ENCODE peak calls at places on chromosomes 12 and 14, in seven cellular contexts. V, H, Y, F, W, D and C are unnamed samples.
A peak's percentile ranks its signal among the peaks of the same experiment; 100 is the strongest.

GRCh38 chr12:131028587-131029338 is 75.1 kb downstream of the ADGRD1 start:
- DNase-seq in V (no peak), H (no peak), Y (no peak), F (no peak), W (no peak), D (no peak), C (no peak)

GRCh38 chr12:49599961-49600360 is 5.5 kb downstream of the FAM186B start:
- DNase-seq in V (no peak), H (no peak), Y (no peak), F (no peak), W (no peak), D (no peak), C (no peak)

GRCh38 chr14:99733551-99734405 is 49.7 kb downstream of the CYP46A1 start:
- DNase-seq in V (peak; percentile 47), H (no peak), Y (no peak), F (no peak), W (no peak), D (no peak), C (no peak)

GRCh38 chr14:61475316-61475715 is 153.9 kb downstream of the PRKCH start:
- DNase-seq in V (no peak), H (no peak), Y (peak; percentile 86), F (no peak), W (peak; percentile 64), D (peak; percentile 82), C (peak; percentile 92)

GRCh38 chr12:49909328-49909727 is 5.6 kb upstream of the FAIM2 start:
- DNase-seq in V (no peak), H (no peak), Y (no peak), F (no peak), W (no peak), D (no peak), C (no peak)

GRCh38 chr12:108307006-108307405 is 32.1 kb downstream of the CMKLR1 start:
- DNase-seq in V (peak; percentile 20), H (no peak), Y (no peak), F (peak; percentile 60), W (peak; percentile 77), D (peak; percentile 60), C (peak; percentile 93)

GRCh38 chr14:90062852-90063539 is 1.2 kb downstream of the KCNK13 start:
- DNase-seq in V (no peak), H (no peak), Y (no peak), F (no peak), W (no peak), D (no peak), C (no peak)

GRCh38 chr12:89760783-89761182 is 52.1 kb upstream of the ATP2B1 start:
- DNase-seq in V (no peak), H (no peak), Y (no peak), F (no peak), W (no peak), D (no peak), C (no peak)

GRCh38 chr14:68703093-68703492 is 89.8 kb downstream of the ZFP36L1 start:
- DNase-seq in V (no peak), H (no peak), Y (no peak), F (no peak), W (peak; percentile 15), D (peak; percentile 87), C (peak; percentile 62)

GRCh38 chr12:121949643-121950397 is 31.4 kb downstream of the CFAP251 start:
- DNase-seq in V (no peak), H (no peak), Y (no peak), F (peak; percentile 42), W (peak; percentile 6), D (peak; percentile 98), C (peak; percentile 72)

GRCh38 chr12:49225551-49226166 is 36.8 kb upstream of the TUBA1A start:
- DNase-seq in V (no peak), H (no peak), Y (no peak), F (no peak), W (no peak), D (peak; percentile 66), C (no peak)

GRCh38 chr12:65998536-65999530 is 131.7 kb downstream of the LLPH start:
- DNase-seq in V (no peak), H (no peak), Y (no peak), F (no peak), W (no peak), D (peak; percentile 56), C (no peak)

GRCh38 chr14:68470361-68470760 is 322.5 kb downstream of the ZFP36L1 start:
- DNase-seq in V (no peak), H (no peak), Y (no peak), F (no peak), W (no peak), D (peak; percentile 60), C (peak; percentile 42)

GRCh38 chr14:31949709-31950108 is 127.4 kb upstream of the ARHGAP5 start:
- DNase-seq in V (no peak), H (no peak), Y (no peak), F (no peak), W (no peak), D (peak; percentile 75), C (peak; percentile 30)

GRCh38 chr14:41859336-41859735 is 252.7 kb downstream of the LRFN5 start:
- DNase-seq in V (no peak), H (no peak), Y (no peak), F (no peak), W (no peak), D (peak; percentile 44), C (no peak)

GRCh38 chr12:27434673-27435565 is 11.6 kb upstream of the SMCO2 start:
- DNase-seq in V (peak; percentile 2), H (peak; percentile 17), Y (peak; percentile 17), F (no peak), W (no peak), D (no peak), C (peak; percentile 47)

GRCh38 chr12:60059180-60059579 is 463.4 kb downstream of the SLC16A7 start:
- DNase-seq in V (no peak), H (no peak), Y (no peak), F (no peak), W (no peak), D (no peak), C (no peak)

GRCh38 chr12:122097641-122098364 is 19.2 kb downstream of the MLXIP start:
- DNase-seq in V (no peak), H (no peak), Y (no peak), F (no peak), W (no peak), D (peak; percentile 68), C (no peak)

GRCh38 chr14:31950760-31951637 is 126.1 kb upstream of the ARHGAP5 start:
- DNase-seq in V (no peak), H (no peak), Y (peak; percentile 69), F (no peak), W (no peak), D (peak; percentile 89), C (peak; percentile 19)

GRCh38 chr12:7344831-7345230 is 41.0 kb downstream of the ACSM4 start:
- DNase-seq in V (no peak), H (no peak), Y (no peak), F (no peak), W (no peak), D (no peak), C (no peak)

GRCh38 chr12:122106891-122107660 is 28.5 kb downstream of the MLXIP start:
- DNase-seq in V (no peak), H (no peak), Y (no peak), F (no peak), W (peak; percentile 40), D (peak; percentile 83), C (peak; percentile 48)

GRCh38 chr12:113808095-113808951 is 157.8 kb downstream of the RBM19 start:
- DNase-seq in V (no peak), H (no peak), Y (no peak), F (no peak), W (no peak), D (no peak), C (no peak)

GRCh38 chr14:94385553-94386057 is 2.8 kb downstream of the SERPINA1 start:
- DNase-seq in V (no peak), H (no peak), Y (no peak), F (no peak), W (no peak), D (no peak), C (no peak)

GRCh38 chr14:103973354-103973753 is 31.0 kb upstream of the RD3L start:
- DNase-seq in V (no peak), H (no peak), Y (no peak), F (no peak), W (no peak), D (no peak), C (no peak)

GRCh38 chr12:105449406-105449805 is 118.9 kb downstream of the C12orf75 start:
- DNase-seq in V (no peak), H (no peak), Y (no peak), F (no peak), W (no peak), D (no peak), C (no peak)

GRCh38 chr14:61511558-61511924 is 183.8 kb upstream of the HIF1A start:
- DNase-seq in V (no peak), H (peak; percentile 53), Y (no peak), F (no peak), W (no peak), D (peak; percentile 30), C (no peak)

GRCh38 chr12:132474237-132474741 is 15.7 kb upstream of the FBRSL1 start:
- DNase-seq in V (no peak), H (no peak), Y (no peak), F (no peak), W (no peak), D (no peak), C (no peak)

GRCh38 chr12:114726092-114726710 is 42.2 kb upstream of the TBX3 start:
- DNase-seq in V (no peak), H (no peak), Y (no peak), F (no peak), W (no peak), D (no peak), C (no peak)

GRCh38 chr12:64390275-64390851 is at the start of gene C12orf56:
- DNase-seq in V (no peak), H (peak; percentile 33), Y (peak; percentile 55), F (no peak), W (no peak), D (no peak), C (peak; percentile 32)

GRCh38 chr12:3214508-3215365 is 137.6 kb downstream of the TSPAN9 start:
- DNase-seq in V (no peak), H (no peak), Y (peak; percentile 85), F (no peak), W (no peak), D (no peak), C (no peak)

GRCh38 chr12:54301428-54302045 is 722 bp upstream of the NFE2 start:
- DNase-seq in V (no peak), H (no peak), Y (peak; percentile 44), F (no peak), W (no peak), D (no peak), C (no peak)

GRCh38 chr14:99937475-99938244 is 127.6 kb upstream of the EVL start:
- DNase-seq in V (no peak), H (no peak), Y (no peak), F (no peak), W (no peak), D (no peak), C (no peak)

GRCh38 chr14:30034049-30034635 is 106.5 kb upstream of the PRKD1 start:
- DNase-seq in V (no peak), H (no peak), Y (peak; percentile 30), F (no peak), W (no peak), D (peak; percentile 37), C (no peak)

GRCh38 chr12:46825526-46826414 is at the start of gene SLC38A4:
- DNase-seq in V (no peak), H (no peak), Y (peak; percentile 85), F (peak; percentile 7), W (peak; percentile 2), D (peak; percentile 33), C (peak; percentile 73)

GRCh38 chr12:6056406-6057211 is 67.9 kb downstream of the VWF start:
- DNase-seq in V (no peak), H (peak; percentile 50), Y (peak; percentile 67), F (no peak), W (no peak), D (no peak), C (no peak)

GRCh38 chr12:112419269-112420133 is 754 bp downstream of the PTPN11 start:
- DNase-seq in V (no peak), H (no peak), Y (peak; percentile 75), F (peak; percentile 44), W (peak; percentile 72), D (peak; percentile 84), C (peak; percentile 94)

GRCh38 chr12:56571131-56571530 is 49.5 kb downstream of the RBMS2 start:
- DNase-seq in V (no peak), H (no peak), Y (peak; percentile 60), F (no peak), W (no peak), D (peak; percentile 18), C (no peak)